ENCODE peak calls at places on chromosomes 5 and 9, in seven cellular contexts. W, C, G, E, K, Q and H are unnamed samples. For H3K27me3, the result is how much of the 10 kb centered on the place peaks cover.

GRCh38 chr5:111224561-111224989 is 391 bp downstream of the CAMK4 start:
- DNase-seq in W (no peak), C (no peak), G (no peak), E (peak), K (no peak), Q (no peak), H (no peak)

GRCh38 chr5:72811849-72812248 is 4.6 kb upstream of the TNPO1 start:
- DNase-seq in W (no peak), C (no peak), G (no peak), E (no peak), K (no peak), Q (no peak), H (no peak)

GRCh38 chr5:321233-321725 is at the start of gene AHRR:
- DNase-seq in W (no peak), C (peak), G (peak), E (peak), K (peak), Q (peak), H (peak)

GRCh38 chr9:101495810-101496209 is 37.8 kb upstream of the RNF20 start:
- DNase-seq in W (no peak), C (no peak), G (no peak), E (peak), K (no peak), Q (peak), H (no peak)

GRCh38 chr9:134288731-134289130 is 37.5 kb upstream of the RXRA start:
- DNase-seq in W (no peak), C (no peak), G (no peak), E (no peak), K (no peak), Q (no peak), H (no peak)

GRCh38 chr5:122870219-122870856 is 24.9 kb downstream of the SNX24 start:
- DNase-seq in W (no peak), C (no peak), G (no peak), E (no peak), K (no peak), Q (peak), H (no peak)

GRCh38 chr9:82961504-82962125 is 101.3 kb downstream of the RASEF start:
- DNase-seq in W (peak), C (peak), G (peak), E (peak), K (peak), Q (peak), H (peak)

GRCh38 chr5:157088342-157088990 is 20.4 kb downstream of the HAVCR2 start:
- DNase-seq in W (no peak), C (no peak), G (no peak), E (no peak), K (no peak), Q (no peak), H (no peak)

GRCh38 chr5:145166173-145166572 is 669.0 kb downstream of the PRELID2 start:
- DNase-seq in W (no peak), C (no peak), G (no peak), E (no peak), K (no peak), Q (no peak), H (no peak)

GRCh38 chr5:39235648-39236047 is 16.3 kb upstream of the FYB1 start:
- DNase-seq in W (no peak), C (no peak), G (no peak), E (no peak), K (no peak), Q (no peak), H (no peak)

GRCh38 chr5:112857866-112858265 is 3.2 kb upstream of the SRP19 start:
- DNase-seq in W (no peak), C (no peak), G (no peak), E (no peak), K (no peak), Q (no peak), H (no peak)

GRCh38 chr5:112862085-112862484 is 998 bp downstream of the SRP19 start:
- DNase-seq in W (no peak), C (no peak), G (peak), E (peak), K (no peak), Q (peak), H (no peak)

GRCh38 chr5:112863549-112863948 is 2.5 kb downstream of the SRP19 start:
- DNase-seq in W (no peak), C (no peak), G (no peak), E (no peak), K (peak), Q (peak), H (no peak)

GRCh38 chr5:112861638-112861985 is 525 bp downstream of the SRP19 start:
- DNase-seq in W (no peak), C (no peak), G (no peak), E (no peak), K (no peak), Q (no peak), H (no peak)

DNA sequence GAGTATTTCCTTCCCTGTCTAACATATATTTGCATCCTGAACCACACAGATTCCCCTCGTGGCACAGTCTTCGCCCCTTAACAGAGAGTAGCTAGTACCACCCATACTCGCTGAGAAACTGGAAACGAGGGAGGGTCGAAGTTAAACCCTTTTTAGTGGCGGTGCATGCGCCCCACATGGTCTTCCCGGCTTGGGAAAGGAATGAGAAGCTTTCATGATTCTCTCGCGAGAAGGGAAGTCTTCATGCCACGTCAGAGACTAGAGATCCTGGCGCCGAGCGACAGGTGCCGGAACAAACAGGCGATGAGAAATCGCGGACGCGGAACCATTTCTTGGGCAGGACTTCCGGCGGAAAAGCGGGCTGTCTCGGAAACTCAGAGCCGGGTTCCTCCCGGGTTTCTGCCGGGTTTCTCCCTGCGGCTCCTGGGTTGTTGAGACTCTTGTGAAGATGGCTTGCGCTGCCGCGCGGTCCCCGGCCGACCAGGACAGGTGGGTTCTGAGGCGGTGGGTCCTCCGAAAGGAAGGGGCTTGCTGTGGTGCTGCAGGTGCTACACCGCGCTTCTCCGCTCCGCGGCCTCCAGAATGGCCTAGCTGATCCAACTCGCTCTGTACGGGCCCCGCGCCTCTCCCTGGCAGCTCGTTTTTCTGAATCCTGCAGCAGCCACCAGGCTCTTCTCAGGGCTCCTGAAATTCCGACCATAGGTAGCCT is at the start of gene SRP19:
- DNase-seq in W (peak), C (peak), G (peak), E (peak), K (peak), Q (peak), H (peak)
- TF ChIP-seq CTCF in W (no peak), C (no peak), G (no peak), E (no peak), K (peak), Q (no peak), H (no peak)

GRCh38 chr9:128397831-128398230 is 22.8 kb upstream of the CERCAM start:
- DNase-seq in W (no peak), C (no peak), G (no peak), E (no peak), K (no peak), Q (no peak), H (no peak)
- H3K27me3 ChIP-seq in W (half or more), C (under half), G (half or more), E (under half), K (under half), Q (under half), H (under half)

GRCh38 chr5:137888489-137888874 is 775 bp upstream of the PKD2L2 start:
- DNase-seq in W (no peak), C (no peak), G (peak), E (no peak), K (no peak), Q (peak), H (no peak)

GRCh38 chr5:137888875-137889759 is at the start of gene PKD2L2:
- DNase-seq in W (peak), C (no peak), G (peak), E (peak), K (peak), Q (peak), H (peak)

GRCh38 chr5:137894586-137894985 is 5.3 kb downstream of the PKD2L2 start:
- DNase-seq in W (no peak), C (no peak), G (no peak), E (peak), K (no peak), Q (no peak), H (no peak)

GRCh38 chr5:137890850-137891249 is 1.6 kb downstream of the PKD2L2 start:
- DNase-seq in W (no peak), C (no peak), G (no peak), E (no peak), K (no peak), Q (no peak), H (no peak)

DNA sequence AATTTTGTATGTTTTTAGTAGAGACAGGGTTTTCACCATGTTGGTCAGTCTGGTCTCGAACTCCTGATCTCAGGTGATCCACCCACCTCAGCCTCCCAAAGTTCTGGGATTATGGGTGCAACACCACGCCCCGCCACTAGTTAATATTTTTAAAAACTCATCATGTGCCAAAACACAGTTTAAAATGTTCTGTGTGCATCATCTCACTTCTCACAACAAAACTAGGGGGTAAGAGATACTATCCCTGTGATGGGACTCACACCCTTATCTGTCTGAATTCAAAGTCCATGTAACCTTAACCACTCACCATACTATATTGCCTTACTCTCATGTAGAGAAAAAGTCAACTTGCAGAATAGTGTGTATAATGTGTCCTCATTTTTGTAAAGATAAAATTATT is 2.6 kb downstream of the PKD2L2 start:
- DNase-seq in W (no peak), C (no peak), G (no peak), E (no peak), K (no peak), Q (no peak), H (no peak)
- TF ChIP-seq CTCF in W (no peak), C (no peak), G (peak), E (no peak), K (peak), Q (no peak), H (peak)

GRCh38 chr9:71767421-71768321 is 642 bp downstream of the CEMIP2 start:
- DNase-seq in W (peak), C (no peak), G (peak), E (peak), K (peak), Q (peak), H (peak)
- H3K27me3 ChIP-seq in W (under half), C (under half), G (under half), E (under half), K (under half), Q (under half), H (under half)

GRCh38 chr9:119375892-119376291 is 6.7 kb upstream of the BRINP1 start:
- DNase-seq in W (no peak), C (peak), G (peak), E (no peak), K (peak), Q (peak), H (no peak)
- TF ChIP-seq CTCF in W (peak), C (peak), G (peak), E (no peak), K (peak), Q (no peak), H (no peak)

GRCh38 chr5:176629317-176629852 is 949 bp downstream of the SNCB start:
- DNase-seq in W (no peak), C (no peak), G (no peak), E (no peak), K (no peak), Q (no peak), H (no peak)
- H3K27me3 ChIP-seq in W (half or more), C (half or more), G (half or more), E (half or more), K (under half), Q (under half), H (under half)